ENCODE peak calls at places on chromosomes 6 and 20, in ten cellular contexts. F, Q, H, U, E, L, N, G, V and P are unnamed samples.

GRCh38 chr20:12575352-12576095 is 433.2 kb upstream of the SPTLC3 start:
- DNase-seq in F (no peak), Q (no peak), H (no peak), U (peak; percentile 69), E (peak; percentile 13), L (no peak), N (no peak), G (peak; percentile 79), V (peak; percentile 39), P (no peak)

GRCh38 chr6:26126394-26127221 is 39.4 kb downstream of the HFE start:
- DNase-seq in F (no peak), Q (peak; percentile 52), H (no peak), U (no peak), E (no peak), L (no peak), N (no peak), G (no peak), V (no peak), P (no peak)

GRCh38 chr6:81446509-81446908 is 306.0 kb downstream of the TENT5A start:
- DNase-seq in F (no peak), Q (no peak), H (no peak), U (no peak), E (no peak), L (no peak), N (no peak), G (no peak), V (no peak), P (no peak)

GRCh38 chr20:56595746-56596478 is 33.2 kb upstream of the TFAP2C start:
- DNase-seq in F (no peak), Q (no peak), H (peak; percentile 17), U (no peak), E (no peak), L (no peak), N (no peak), G (no peak), V (peak; percentile 74), P (no peak)

GRCh38 chr6:17098538-17098937 is 3.3 kb upstream of the STMND1 start:
- DNase-seq in F (no peak), Q (no peak), H (no peak), U (peak; percentile 17), E (peak; percentile 56), L (no peak), N (peak; percentile 22), G (no peak), V (peak; percentile 79), P (no peak)

GRCh38 chr20:45817652-45818194 is 5.3 kb downstream of the UBE2C start:
- DNase-seq in F (no peak), Q (no peak), H (no peak), U (no peak), E (peak; percentile 87), L (no peak), N (peak; percentile 89), G (no peak), V (peak; percentile 91), P (no peak)

GRCh38 chr20:43959920-43960227 is 45.2 kb downstream of the TOX2 start:
- DNase-seq in F (no peak), Q (no peak), H (no peak), U (no peak), E (no peak), L (no peak), N (no peak), G (no peak), V (no peak), P (no peak)

GRCh38 chr20:64075556-64075955 is 3.8 kb downstream of the RGS19 start:
- DNase-seq in F (no peak), Q (no peak), H (no peak), U (no peak), E (no peak), L (no peak), N (no peak), G (no peak), V (no peak), P (no peak)

GRCh38 chr6:84762941-84763396 is 1.4 kb downstream of the TBX18 start:
- DNase-seq in F (no peak), Q (no peak), H (peak; percentile 55), U (peak; percentile 7), E (no peak), L (no peak), N (peak; percentile 80), G (no peak), V (peak; percentile 44), P (no peak)

GRCh38 chr6:56677559-56677958 is 34.9 kb upstream of the DST start:
- DNase-seq in F (no peak), Q (no peak), H (no peak), U (no peak), E (peak; percentile 34), L (no peak), N (peak; percentile 62), G (no peak), V (no peak), P (no peak)
- H3K27ac ChIP-seq in F (no peak overlapping the region), Q (no peak overlapping the region), H (no peak overlapping the region), U (no peak overlapping the region), E (no peak overlapping the region), L (no peak overlapping the region), N (peak overlapping the region; percentile 8), G (peak overlapping the region; percentile 58), V (no peak overlapping the region), P (no peak overlapping the region)

GRCh38 chr6:163417595-163417994 is 3.1 kb downstream of the QKI start:
- DNase-seq in F (no peak), Q (no peak), H (no peak), U (no peak), E (no peak), L (no peak), N (peak; percentile 32), G (no peak), V (no peak), P (no peak)
- H3K27ac ChIP-seq in F (peak overlapping the region; percentile 95), Q (no peak overlapping the region), H (no peak overlapping the region), U (peak overlapping the region; percentile 99), E (peak overlapping the region; percentile 99), L (peak overlapping the region; percentile 100), N (peak overlapping the region; percentile 89), G (peak overlapping the region; percentile 100), V (no peak overlapping the region), P (peak overlapping the region; percentile 99)

DNA sequence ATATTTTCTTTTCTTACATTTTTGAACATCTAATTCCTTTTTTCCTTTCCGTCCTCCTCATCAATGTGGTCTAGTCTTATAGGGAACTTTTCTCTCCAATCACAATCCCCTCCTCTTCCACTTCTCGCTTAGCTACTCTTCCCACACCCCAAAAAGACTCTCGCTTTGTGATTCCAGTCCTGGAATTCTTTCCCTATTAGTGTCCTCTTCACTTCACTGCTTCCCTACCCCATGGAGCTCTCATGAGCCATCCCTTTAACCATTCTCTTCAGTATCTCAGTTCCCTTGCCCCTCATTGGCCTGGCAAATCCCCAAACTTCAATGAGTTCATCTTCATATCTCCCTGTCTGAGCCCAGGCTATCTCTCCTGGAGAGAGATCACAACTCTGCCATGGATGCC is 55.3 kb upstream of the CEP85L start:
- DNase-seq in F (no peak), Q (no peak), H (no peak), U (no peak), E (peak; percentile 9), L (no peak), N (peak; percentile 38), G (no peak), V (peak; percentile 71), P (no peak)
- H3K27ac ChIP-seq in F (no peak overlapping the region), Q (no peak overlapping the region), H (no peak overlapping the region), U (no peak overlapping the region), E (no peak overlapping the region), L (no peak overlapping the region), N (peak overlapping the region; percentile 63), G (no peak overlapping the region), V (no peak overlapping the region), P (no peak overlapping the region)

DNA sequence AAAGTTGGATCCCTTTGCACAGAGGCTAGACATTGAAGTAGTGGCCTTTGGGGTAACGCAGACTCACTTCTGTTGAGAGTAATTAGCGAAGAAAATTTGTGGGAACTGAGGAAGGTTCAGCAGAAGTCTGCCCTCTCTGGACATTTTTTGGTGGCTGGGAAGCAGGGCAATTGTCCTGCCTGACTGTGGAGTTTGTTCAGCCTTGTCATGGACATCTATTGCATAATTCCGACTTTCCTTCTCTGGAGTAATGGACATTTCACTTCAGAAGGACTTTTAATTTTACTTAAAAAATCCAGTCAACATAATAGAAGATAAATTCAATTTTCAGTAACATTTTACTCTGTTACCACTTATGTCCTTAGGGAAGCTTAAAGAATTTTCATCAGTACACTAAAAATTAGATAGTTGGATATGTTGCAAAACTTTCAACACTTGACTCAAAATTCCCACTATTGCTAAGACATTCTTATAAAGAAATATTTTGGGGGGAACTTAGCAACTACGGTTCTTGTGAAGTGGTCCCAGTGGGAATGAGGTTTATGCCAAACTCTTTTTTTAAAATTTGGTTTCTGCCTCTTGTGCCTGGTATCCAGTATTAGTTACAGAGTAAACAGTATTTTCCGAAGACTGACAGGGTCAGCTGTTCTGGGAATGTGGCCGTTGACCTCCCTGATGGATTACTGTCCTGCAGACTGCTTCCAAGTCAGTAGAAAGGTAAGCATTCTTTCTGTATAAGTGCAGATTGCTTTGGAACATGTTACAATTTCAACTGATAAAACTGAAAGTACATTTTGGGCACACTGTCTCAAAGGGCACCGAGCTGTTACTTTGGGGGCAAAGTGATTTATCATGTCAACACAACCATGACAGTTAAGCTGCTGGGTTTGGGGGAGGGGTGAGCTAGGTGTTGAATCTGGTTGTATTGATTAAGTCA is 100.6 kb upstream of the MLIP start:
- DNase-seq in F (no peak), Q (no peak), H (no peak), U (no peak), E (peak; percentile 40), L (no peak), N (no peak), G (no peak), V (no peak), P (no peak)
- H3K27ac ChIP-seq in F (no peak overlapping the region), Q (no peak overlapping the region), H (no peak overlapping the region), U (no peak overlapping the region), E (peak overlapping the region; percentile 70), L (no peak overlapping the region), N (no peak overlapping the region), G (peak overlapping the region; percentile 84), V (no peak overlapping the region), P (no peak overlapping the region)

DNA sequence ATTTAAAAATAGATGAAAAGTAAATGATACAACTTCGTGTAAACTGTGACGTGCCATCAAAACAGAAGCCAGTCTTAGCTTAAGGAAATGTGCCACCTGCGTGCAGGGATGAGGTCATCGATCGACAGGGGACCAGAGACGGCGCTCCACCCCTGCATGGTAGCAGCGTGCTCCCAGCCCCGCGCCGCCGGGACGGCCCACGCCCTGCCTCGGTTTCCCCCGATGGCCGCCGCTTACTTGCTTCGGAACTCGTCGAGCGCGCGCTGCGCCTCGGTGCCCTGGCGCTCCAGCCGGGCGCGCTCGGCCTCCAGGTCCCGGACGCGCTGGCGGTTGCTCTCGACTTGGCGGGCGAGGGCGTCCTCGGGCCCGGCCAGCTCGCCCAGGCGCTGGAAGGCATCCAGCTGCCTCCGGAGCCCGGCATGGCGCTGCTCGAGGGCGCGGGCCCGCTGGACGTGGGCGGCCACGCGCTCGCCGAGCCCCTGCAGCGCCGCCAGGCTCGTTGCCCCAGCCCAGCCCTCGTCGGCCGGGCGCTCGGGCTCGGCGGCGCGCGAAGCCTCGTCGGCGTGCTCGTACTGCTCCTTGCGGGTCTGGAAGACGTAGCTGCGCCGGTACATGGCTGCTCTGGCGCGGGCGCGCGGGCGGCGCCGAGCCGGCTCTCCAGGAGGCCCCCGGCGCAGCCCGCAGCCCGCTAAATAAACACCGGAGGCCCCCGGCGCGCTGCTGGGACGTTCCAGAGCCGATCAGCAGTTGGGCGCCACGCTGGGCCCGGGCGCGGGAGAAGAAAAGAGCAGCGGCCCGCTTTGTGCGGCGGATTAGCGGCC is at the start of gene BFSP1:
- DNase-seq in F (peak; percentile 82), Q (peak; percentile 13), H (peak; percentile 96), U (peak; percentile 90), E (peak; percentile 80), L (peak; percentile 51), N (peak; percentile 81), G (no peak), V (peak; percentile 72), P (no peak)
- H3K27ac ChIP-seq in F (peak within 1 kb of the TSS; percentile 55), Q (no peak within 1 kb of the TSS), H (no peak within 1 kb of the TSS), U (peak within 1 kb of the TSS; percentile 91), E (peak within 1 kb of the TSS; percentile 84), L (peak within 1 kb of the TSS; percentile 60), N (no peak within 1 kb of the TSS), G (no peak within 1 kb of the TSS), V (peak within 1 kb of the TSS; percentile 62), P (peak within 1 kb of the TSS; percentile 42)